ENCODE peak calls at places on chromosome 4, in six cellular contexts. I is GM12878, L is HepG2, Y is GM12891, S is K562, B is H1. X is an unnamed sample.

GRCh38 chr4:123673971-123674370 is 277.4 kb downstream of the SPRY1 start:
- DNase-seq in I (no peak), L (no peak), Y (no peak), S (no peak), B (no peak), X (no peak)

GRCh38 chr4:55186123-55186522 is 60.7 kb upstream of the KDR start:
- DNase-seq in I (no peak), L (no peak), Y (no peak), S (no peak), B (no peak), X (no peak)

GRCh38 chr4:27176400-27176799 is 315.8 kb downstream of the STIM2 start:
- DNase-seq in I (no peak), L (peak; percentile 14), Y (no peak), S (no peak), B (peak; percentile 50), X (no peak)

GRCh38 chr4:70471897-70472296 is at the start of gene MUC7:
- DNase-seq in I (no peak), L (no peak), Y (no peak), S (no peak), B (no peak), X (no peak)

GRCh38 chr4:61984260-61984909 is 784.3 kb downstream of the ADGRL3 start:
- DNase-seq in I (no peak), L (no peak), Y (no peak), S (no peak), B (no peak), X (no peak)

GRCh38 chr4:75708218-75708691 is 16.1 kb upstream of the USO1 start:
- DNase-seq in I (no peak), L (peak; percentile 43), Y (no peak), S (no peak), B (peak; percentile 50), X (no peak)

GRCh38 chr4:118846981-118847380 is 11.1 kb upstream of the SEC24D start:
- DNase-seq in I (no peak), L (no peak), Y (no peak), S (no peak), B (no peak), X (no peak)

GRCh38 chr4:118265312-118266144 is 87.3 kb downstream of the PRSS12 start:
- DNase-seq in I (no peak), L (peak; percentile 7), Y (no peak), S (no peak), B (no peak), X (no peak)

GRCh38 chr4:129220254-129220653 is 124.3 kb downstream of the C4orf33 start:
- DNase-seq in I (no peak), L (no peak), Y (no peak), S (no peak), B (no peak), X (no peak)

GRCh38 chr4:166421556-166422156 is 548.6 kb downstream of the TLL1 start:
- DNase-seq in I (no peak), L (no peak), Y (no peak), S (no peak), B (no peak), X (no peak)

GRCh38 chr4:169723207-169723606 is 34.5 kb downstream of the HPF1 start:
- DNase-seq in I (no peak), L (peak; percentile 25), Y (no peak), S (no peak), B (no peak), X (no peak)

GRCh38 chr4:86976801-86977485 is 42.1 kb downstream of the AFF1 start:
- DNase-seq in I (no peak), L (no peak), Y (no peak), S (no peak), B (no peak), X (no peak)

GRCh38 chr4:182192511-182193181 is 50.6 kb upstream of the TENM3 start:
- DNase-seq in I (no peak), L (no peak), Y (no peak), S (no peak), B (no peak), X (no peak)

GRCh38 chr4:150332086-150332485 is 249.9 kb upstream of the MAB21L2 start:
- DNase-seq in I (no peak), L (no peak), Y (no peak), S (no peak), B (no peak), X (no peak)

GRCh38 chr4:142160509-142160908 is 524.1 kb downstream of the IL15 start:
- DNase-seq in I (no peak), L (no peak), Y (no peak), S (no peak), B (no peak), X (no peak)

GRCh38 chr4:20735931-20736330 is 35.7 kb downstream of the PACRGL start:
- DNase-seq in I (no peak), L (no peak), Y (no peak), S (no peak), B (no peak), X (no peak)

DNA sequence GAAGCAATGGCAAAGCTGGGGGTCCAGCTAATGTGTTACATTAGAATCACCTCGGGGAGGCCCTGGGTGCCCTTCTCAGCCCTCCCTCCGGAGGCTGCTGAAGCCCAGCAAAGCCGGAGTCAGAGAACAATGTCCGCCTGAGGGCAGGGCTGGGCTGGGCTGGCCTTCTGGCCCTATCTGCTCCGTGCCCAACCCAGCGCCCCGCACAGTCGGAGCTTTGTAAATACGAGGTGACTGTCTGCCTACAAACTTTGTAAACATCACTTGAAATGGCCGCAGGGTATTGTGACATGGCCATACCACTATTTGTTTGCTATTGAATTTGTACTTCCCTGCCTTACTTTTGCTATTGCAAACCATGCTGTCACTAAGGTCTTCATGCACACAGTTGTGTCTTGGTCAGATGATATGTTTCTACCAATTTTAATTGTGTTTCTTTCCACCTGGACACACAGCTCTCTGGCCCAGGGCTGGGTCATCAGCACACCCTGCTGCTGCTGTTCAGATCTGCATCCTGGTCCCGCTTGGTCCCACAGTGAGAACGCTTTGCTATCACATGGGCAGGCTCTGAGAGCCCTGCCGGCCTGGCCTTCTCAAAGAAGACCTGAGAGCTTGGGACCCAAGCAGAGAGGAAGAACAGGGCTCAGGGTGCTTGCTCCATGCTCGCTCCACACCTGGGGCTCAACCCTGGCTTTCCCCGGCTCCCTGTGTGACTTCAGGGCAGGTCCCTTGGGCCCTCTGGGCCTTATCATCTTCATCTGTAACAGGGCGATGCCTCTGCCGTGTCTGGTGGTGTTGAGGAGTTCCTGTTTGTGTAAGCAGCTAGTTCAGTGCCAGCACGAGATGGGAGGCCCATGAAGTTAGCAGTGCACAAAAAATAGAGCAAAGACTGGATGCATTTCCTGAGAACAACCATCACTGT is 2.2 kb downstream of the S100P start:
- DNase-seq in I (no peak), L (peak; percentile 96), Y (no peak), S (no peak), B (no peak), X (no peak)
- TF ChIP-seq TAF1 in I (no peak), L (peak; percentile 58), Y (no peak), S (no peak), B (no peak), X (no peak)

GRCh38 chr4:89054627-89055026 is 2.4 kb downstream of the FAM13A start:
- DNase-seq in I (no peak), L (no peak), Y (no peak), S (no peak), B (no peak), X (no peak)

GRCh38 chr4:89055157-89056080 is 1.6 kb downstream of the FAM13A start:
- DNase-seq in I (no peak), L (no peak), Y (no peak), S (no peak), B (no peak), X (no peak)

GRCh38 chr4:89056292-89056952 is 563 bp downstream of the FAM13A start:
- DNase-seq in I (no peak), L (no peak), Y (no peak), S (peak; percentile 28), B (no peak), X (no peak)

DNA sequence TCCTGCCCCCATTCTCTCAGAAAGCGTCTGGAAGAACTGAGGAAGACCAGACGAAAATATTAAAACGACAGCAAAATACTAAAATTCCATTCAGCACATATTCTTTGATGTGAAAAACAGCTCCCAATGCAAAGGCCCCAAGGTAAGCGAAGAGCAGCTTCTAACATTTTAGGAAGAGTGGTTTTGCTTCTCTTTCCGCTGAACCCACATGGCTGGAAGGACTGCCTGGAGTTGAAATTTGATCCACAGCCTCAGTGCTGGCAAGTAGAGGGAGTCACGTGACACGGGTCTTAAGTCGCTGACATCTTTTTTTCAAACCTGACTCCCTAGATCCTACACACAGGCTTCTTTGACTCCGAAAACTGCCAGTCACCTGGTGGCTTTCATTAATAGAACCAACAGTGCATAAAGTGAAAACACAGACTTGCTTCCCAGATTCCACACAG is at the start of gene FAM13A:
- DNase-seq in I (peak; percentile 44), L (peak; percentile 12), Y (no peak), S (peak; percentile 77), B (peak; percentile 60), X (no peak)
- TF ChIP-seq POLR2A in I (no peak), L (no peak), Y (peak; percentile 38), S (peak; percentile 88), B (peak; percentile 92), X (no peak)

DNA sequence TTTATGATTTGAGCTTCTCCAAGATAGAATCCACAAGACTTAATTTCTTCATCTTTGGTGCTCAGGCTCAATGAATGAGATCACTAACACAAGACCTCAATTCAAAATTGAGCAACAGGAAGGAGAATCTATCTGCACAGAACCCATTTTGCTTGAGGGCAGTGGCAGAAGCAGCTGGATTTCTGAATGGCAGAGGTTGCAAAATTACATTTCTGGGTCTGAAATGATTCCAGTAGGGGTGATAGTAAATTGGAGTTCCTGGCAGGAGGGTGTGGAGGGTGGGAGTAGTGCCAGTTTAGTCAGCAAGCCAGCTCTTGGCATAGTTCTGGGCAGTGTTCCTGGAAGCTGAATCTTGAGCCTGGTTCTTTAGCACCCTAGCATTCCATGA is 281.1 kb downstream of the SLC7A11 start:
- DNase-seq in I (no peak), L (no peak), Y (no peak), S (no peak), B (no peak), X (no peak)
- TF ChIP-seq POLR2AphosphoS5 in I (no peak), L (no peak), Y (no peak), S (no peak), B (no peak), X (no peak)

DNA sequence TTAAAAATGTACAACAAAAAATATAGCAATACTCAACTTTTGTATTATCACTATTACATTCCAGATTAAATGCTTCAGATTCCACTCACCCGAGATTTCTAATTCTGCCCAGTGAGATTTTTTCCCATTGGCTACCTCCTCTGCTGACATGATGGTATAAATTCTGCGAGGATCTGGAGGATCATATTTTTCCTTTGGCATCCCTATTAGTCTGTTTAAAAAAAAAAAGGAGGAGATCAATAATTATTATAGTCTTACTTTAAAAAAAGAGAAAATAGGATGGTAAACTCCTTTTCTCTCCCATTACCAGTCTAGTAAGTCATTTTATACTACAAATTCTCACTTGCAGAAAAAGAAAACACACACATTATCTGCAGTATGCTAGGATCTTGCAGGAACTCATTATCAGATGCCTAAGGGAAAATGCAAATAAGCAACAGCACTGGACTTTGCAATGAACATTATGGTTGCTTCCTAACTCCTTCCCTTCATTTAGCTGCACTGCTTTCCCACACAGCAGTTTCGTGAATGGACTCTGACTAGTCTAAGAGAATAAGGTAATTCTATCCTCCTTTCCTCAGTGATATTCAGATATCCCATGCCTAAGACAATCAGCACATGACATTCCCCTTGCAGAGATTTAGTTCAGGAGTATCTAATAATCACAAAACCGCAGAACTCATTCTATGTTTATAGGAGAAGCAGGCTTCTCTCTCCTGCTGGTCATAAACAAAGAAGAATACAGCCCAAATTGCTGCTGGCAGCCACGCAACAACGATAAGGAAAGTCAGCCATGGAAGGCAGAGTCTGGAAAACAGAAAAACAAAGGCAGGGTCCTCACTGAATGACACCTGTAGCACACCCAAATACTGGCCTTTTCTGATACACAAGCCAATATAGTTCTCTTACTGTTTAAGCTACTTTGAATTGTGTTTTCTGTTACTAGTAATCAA is 42.7 kb downstream of the CNOT6L start:
- DNase-seq in I (no peak), L (no peak), Y (no peak), S (no peak), B (no peak), X (no peak)
- TF ChIP-seq TAF1 in I (no peak), L (no peak), Y (no peak), S (no peak), B (no peak), X (no peak)